ENCODE peak calls at places on chromosomes 2 and 18, in eight cellular contexts. One of them, this sample, is unnamed.

GRCh38 chr2:875687-876615 is 74.7 kb upstream of the SNTG2 start:
- DNase-seq in AG04449: no peak
- DNase-seq in PC-9: no peak
- DNase-seq in lower leg skin: peak
- DNase-seq in astrocyte of the cerebellum: no peak
- DNase-seq in heart left ventricle: no peak
- DNase-seq in tibial artery: peak
- DNase-seq in fibroblast of mammary gland: no peak
- DNase-seq in this sample: no peak

GRCh38 chr2:10170256-10170655 is 47.7 kb downstream of the RRM2 start:
- DNase-seq in AG04449: no peak
- DNase-seq in PC-9: peak
- DNase-seq in lower leg skin: no peak
- DNase-seq in astrocyte of the cerebellum: no peak
- DNase-seq in heart left ventricle: no peak
- DNase-seq in tibial artery: no peak
- DNase-seq in fibroblast of mammary gland: peak
- DNase-seq in this sample: no peak

GRCh38 chr18:69259282-69259681 is 141.4 kb upstream of the DOK6 start:
- DNase-seq in AG04449: no peak
- DNase-seq in PC-9: no peak
- DNase-seq in lower leg skin: no peak
- DNase-seq in astrocyte of the cerebellum: no peak
- DNase-seq in heart left ventricle: no peak
- DNase-seq in tibial artery: no peak
- DNase-seq in fibroblast of mammary gland: no peak
- DNase-seq in this sample: no peak

GRCh38 chr2:66925128-66925527 is 472.0 kb upstream of the ETAA1 start:
- DNase-seq in AG04449: no peak
- DNase-seq in PC-9: no peak
- DNase-seq in lower leg skin: no peak
- DNase-seq in astrocyte of the cerebellum: peak
- DNase-seq in heart left ventricle: no peak
- DNase-seq in tibial artery: no peak
- DNase-seq in fibroblast of mammary gland: peak
- DNase-seq in this sample: no peak

GRCh38 chr18:34493566-34494358 is 216.3 kb upstream of the DTNA start:
- DNase-seq in AG04449: no peak
- DNase-seq in PC-9: no peak
- DNase-seq in lower leg skin: no peak
- DNase-seq in astrocyte of the cerebellum: no peak
- DNase-seq in heart left ventricle: peak
- DNase-seq in tibial artery: peak
- DNase-seq in fibroblast of mammary gland: no peak
- DNase-seq in this sample: no peak

GRCh38 chr18:68438983-68439382 is 275.9 kb downstream of the TMX3 start:
- DNase-seq in AG04449: peak
- DNase-seq in PC-9: no peak
- DNase-seq in lower leg skin: no peak
- DNase-seq in astrocyte of the cerebellum: no peak
- DNase-seq in heart left ventricle: peak
- DNase-seq in tibial artery: no peak
- DNase-seq in fibroblast of mammary gland: peak
- DNase-seq in this sample: no peak

GRCh38 chr2:59874971-59875755 is 678.3 kb downstream of the BCL11A start:
- DNase-seq in AG04449: no peak
- DNase-seq in PC-9: no peak
- DNase-seq in lower leg skin: no peak
- DNase-seq in astrocyte of the cerebellum: no peak
- DNase-seq in heart left ventricle: no peak
- DNase-seq in tibial artery: no peak
- DNase-seq in fibroblast of mammary gland: no peak
- DNase-seq in this sample: no peak

GRCh38 chr2:241339839-241340471 is 16.1 kb upstream of the FARP2 start:
- DNase-seq in AG04449: no peak
- DNase-seq in PC-9: no peak
- DNase-seq in lower leg skin: no peak
- DNase-seq in astrocyte of the cerebellum: peak
- DNase-seq in heart left ventricle: no peak
- DNase-seq in tibial artery: no peak
- DNase-seq in fibroblast of mammary gland: peak
- DNase-seq in this sample: no peak

GRCh38 chr2:160060297-160060696 is 2.1 kb downstream of the PLA2R1 start:
- DNase-seq in AG04449: no peak
- DNase-seq in PC-9: no peak
- DNase-seq in lower leg skin: no peak
- DNase-seq in astrocyte of the cerebellum: no peak
- DNase-seq in heart left ventricle: no peak
- DNase-seq in tibial artery: no peak
- DNase-seq in fibroblast of mammary gland: no peak
- DNase-seq in this sample: no peak

GRCh38 chr2:69036926-69037325 is 23.9 kb downstream of the ANTXR1 start:
- DNase-seq in AG04449: peak
- DNase-seq in PC-9: no peak
- DNase-seq in lower leg skin: no peak
- DNase-seq in astrocyte of the cerebellum: peak
- DNase-seq in heart left ventricle: no peak
- DNase-seq in tibial artery: no peak
- DNase-seq in fibroblast of mammary gland: peak
- DNase-seq in this sample: no peak

GRCh38 chr2:139514946-139515345 is 734.8 kb upstream of the NXPH2 start:
- DNase-seq in AG04449: no peak
- DNase-seq in PC-9: no peak
- DNase-seq in lower leg skin: no peak
- DNase-seq in astrocyte of the cerebellum: no peak
- DNase-seq in heart left ventricle: no peak
- DNase-seq in tibial artery: no peak
- DNase-seq in fibroblast of mammary gland: no peak
- DNase-seq in this sample: no peak

GRCh38 chr18:79451237-79452125 is 55.8 kb downstream of the NFATC1 start:
- DNase-seq in AG04449: no peak
- DNase-seq in PC-9: no peak
- DNase-seq in lower leg skin: no peak
- DNase-seq in astrocyte of the cerebellum: no peak
- DNase-seq in heart left ventricle: no peak
- DNase-seq in tibial artery: no peak
- DNase-seq in fibroblast of mammary gland: no peak
- DNase-seq in this sample: no peak

GRCh38 chr2:154771664-154772284 is 73.3 kb downstream of the KCNJ3 start:
- DNase-seq in AG04449: no peak
- DNase-seq in PC-9: no peak
- DNase-seq in lower leg skin: no peak
- DNase-seq in astrocyte of the cerebellum: no peak
- DNase-seq in heart left ventricle: no peak
- DNase-seq in tibial artery: no peak
- DNase-seq in fibroblast of mammary gland: no peak
- DNase-seq in this sample: no peak

GRCh38 chr2:151886235-151886634 is 58.0 kb upstream of the ARL5A start:
- DNase-seq in AG04449: no peak
- DNase-seq in PC-9: no peak
- DNase-seq in lower leg skin: no peak
- DNase-seq in astrocyte of the cerebellum: no peak
- DNase-seq in heart left ventricle: no peak
- DNase-seq in tibial artery: no peak
- DNase-seq in fibroblast of mammary gland: peak
- DNase-seq in this sample: no peak

GRCh38 chr2:224180810-224181209 is 141.7 kb upstream of the SERPINE2 start:
- DNase-seq in AG04449: no peak
- DNase-seq in PC-9: no peak
- DNase-seq in lower leg skin: no peak
- DNase-seq in astrocyte of the cerebellum: no peak
- DNase-seq in heart left ventricle: peak
- DNase-seq in tibial artery: no peak
- DNase-seq in fibroblast of mammary gland: no peak
- DNase-seq in this sample: no peak
- TF ChIP-seq CTCF in AG04449: no peak
- TF ChIP-seq CTCF in PC-9: no peak
- TF ChIP-seq CTCF in lower leg skin: no peak
- TF ChIP-seq CTCF in astrocyte of the cerebellum: no peak
- TF ChIP-seq CTCF in heart left ventricle: no peak
- TF ChIP-seq CTCF in tibial artery: no peak
- TF ChIP-seq CTCF in fibroblast of mammary gland: no peak
- TF ChIP-seq CTCF in this sample: no peak

GRCh38 chr2:216635701-216636541 is 2.7 kb downstream of the IGFBP2 start:
- DNase-seq in AG04449: no peak
- DNase-seq in PC-9: no peak
- DNase-seq in lower leg skin: no peak
- DNase-seq in astrocyte of the cerebellum: no peak
- DNase-seq in heart left ventricle: peak
- DNase-seq in tibial artery: no peak
- DNase-seq in fibroblast of mammary gland: no peak
- DNase-seq in this sample: no peak
- H3K4me3 ChIP-seq in AG04449: peak
- H3K4me3 ChIP-seq in PC-9: no peak
- H3K4me3 ChIP-seq in lower leg skin: no peak
- H3K4me3 ChIP-seq in astrocyte of the cerebellum: peak
- H3K4me3 ChIP-seq in heart left ventricle: peak
- H3K4me3 ChIP-seq in tibial artery: peak
- H3K4me3 ChIP-seq in fibroblast of mammary gland: no peak
- H3K4me3 ChIP-seq in this sample: no peak

GRCh38 chr2:234024304-234024703 is 26.2 kb upstream of the SPP2 start:
- DNase-seq in AG04449: no peak
- DNase-seq in PC-9: no peak
- DNase-seq in lower leg skin: no peak
- DNase-seq in astrocyte of the cerebellum: no peak
- DNase-seq in heart left ventricle: no peak
- DNase-seq in tibial artery: no peak
- DNase-seq in fibroblast of mammary gland: no peak
- DNase-seq in this sample: no peak

GRCh38 chr2:234027646-234028045 is 22.9 kb upstream of the SPP2 start:
- DNase-seq in AG04449: no peak
- DNase-seq in PC-9: no peak
- DNase-seq in lower leg skin: no peak
- DNase-seq in astrocyte of the cerebellum: no peak
- DNase-seq in heart left ventricle: no peak
- DNase-seq in tibial artery: no peak
- DNase-seq in fibroblast of mammary gland: no peak
- DNase-seq in this sample: no peak

GRCh38 chr2:234026693-234027254 is 23.7 kb upstream of the SPP2 start:
- DNase-seq in AG04449: no peak
- DNase-seq in PC-9: no peak
- DNase-seq in lower leg skin: no peak
- DNase-seq in astrocyte of the cerebellum: no peak
- DNase-seq in heart left ventricle: no peak
- DNase-seq in tibial artery: no peak
- DNase-seq in fibroblast of mammary gland: no peak
- DNase-seq in this sample: no peak

GRCh38 chr2:234025475-234025874 is 25.0 kb upstream of the SPP2 start:
- DNase-seq in AG04449: no peak
- DNase-seq in PC-9: no peak
- DNase-seq in lower leg skin: no peak
- DNase-seq in astrocyte of the cerebellum: no peak
- DNase-seq in heart left ventricle: no peak
- DNase-seq in tibial artery: no peak
- DNase-seq in fibroblast of mammary gland: no peak
- DNase-seq in this sample: peak

DNA sequence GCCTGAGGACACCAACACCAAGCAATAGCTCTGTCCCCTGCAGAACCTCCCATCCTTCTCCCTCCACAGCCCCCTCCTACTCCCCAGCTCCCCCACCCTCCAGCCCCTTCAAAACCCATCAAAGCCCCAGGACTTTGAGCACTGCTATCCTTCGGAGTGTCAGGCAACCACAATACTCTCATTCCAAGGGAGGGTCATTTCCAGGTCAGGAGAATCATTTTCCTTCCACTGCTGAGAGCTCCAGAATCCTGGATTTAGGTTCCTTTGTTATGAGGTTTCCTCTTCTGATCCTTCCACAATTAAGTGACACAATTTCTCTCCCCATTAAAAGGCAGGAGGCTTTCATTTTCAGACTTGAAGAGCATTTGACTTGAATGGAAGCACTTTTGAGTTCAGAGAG is 24.4 kb upstream of the SPP2 start:
- DNase-seq in AG04449: no peak
- DNase-seq in PC-9: no peak
- DNase-seq in lower leg skin: no peak
- DNase-seq in astrocyte of the cerebellum: no peak
- DNase-seq in heart left ventricle: no peak
- DNase-seq in tibial artery: no peak
- DNase-seq in fibroblast of mammary gland: peak
- DNase-seq in this sample: no peak
- TF ChIP-seq CTCF in AG04449: no peak
- TF ChIP-seq CTCF in PC-9: no peak
- TF ChIP-seq CTCF in lower leg skin: no peak
- TF ChIP-seq CTCF in astrocyte of the cerebellum: no peak
- TF ChIP-seq CTCF in heart left ventricle: no peak
- TF ChIP-seq CTCF in tibial artery: no peak
- TF ChIP-seq CTCF in fibroblast of mammary gland: no peak
- TF ChIP-seq CTCF in this sample: no peak

GRCh38 chr18:47594063-47594462 is 336.4 kb downstream of the SMAD2 start:
- DNase-seq in AG04449: no peak
- DNase-seq in PC-9: no peak
- DNase-seq in lower leg skin: peak
- DNase-seq in astrocyte of the cerebellum: no peak
- DNase-seq in heart left ventricle: no peak
- DNase-seq in tibial artery: no peak
- DNase-seq in fibroblast of mammary gland: no peak
- DNase-seq in this sample: no peak
- H3K4me3 ChIP-seq in AG04449: no peak
- H3K4me3 ChIP-seq in PC-9: no peak
- H3K4me3 ChIP-seq in lower leg skin: no peak
- H3K4me3 ChIP-seq in astrocyte of the cerebellum: no peak
- H3K4me3 ChIP-seq in heart left ventricle: no peak
- H3K4me3 ChIP-seq in tibial artery: no peak
- H3K4me3 ChIP-seq in fibroblast of mammary gland: no peak
- H3K4me3 ChIP-seq in this sample: no peak

DNA sequence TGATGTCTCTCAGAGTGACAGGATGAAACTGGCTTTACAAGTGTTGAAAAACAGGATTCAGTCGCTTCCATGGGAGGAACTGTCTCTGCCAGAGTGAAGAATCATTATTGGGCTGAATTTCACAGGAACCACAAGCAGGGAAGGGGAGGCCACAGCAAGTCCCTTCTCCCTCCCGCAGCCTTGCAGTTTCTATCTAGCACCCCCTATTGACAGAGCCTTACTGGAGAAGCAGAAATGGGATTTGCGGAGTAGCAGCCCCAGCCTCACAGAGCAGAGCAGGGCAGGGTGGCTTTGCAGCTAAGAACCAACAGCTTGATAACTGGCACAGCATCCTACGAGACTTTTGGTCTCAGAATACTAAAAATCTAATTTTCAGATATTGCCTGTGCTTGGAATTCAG is 33.3 kb upstream of the RMP24 start:
- DNase-seq in AG04449: no peak
- DNase-seq in PC-9: no peak
- DNase-seq in lower leg skin: no peak
- DNase-seq in astrocyte of the cerebellum: no peak
- DNase-seq in heart left ventricle: no peak
- DNase-seq in tibial artery: no peak
- DNase-seq in fibroblast of mammary gland: no peak
- DNase-seq in this sample: no peak
- TF ChIP-seq CTCF in AG04449: no peak
- TF ChIP-seq CTCF in PC-9: no peak
- TF ChIP-seq CTCF in lower leg skin: no peak
- TF ChIP-seq CTCF in astrocyte of the cerebellum: peak
- TF ChIP-seq CTCF in heart left ventricle: peak
- TF ChIP-seq CTCF in tibial artery: no peak
- TF ChIP-seq CTCF in fibroblast of mammary gland: peak
- TF ChIP-seq CTCF in this sample: peak

This sample was measured in GM12864.